ENCODE peak calls at places on chromosomes 3 and 15, in six cellular contexts. V, F, T, Q, S and P are unnamed samples.

GRCh38 chr3:141243295-141243707 is 11.7 kb downstream of the PXYLP1 start:
- DNase-seq in V (no peak), T (no peak), Q (no peak), S (peak; percentile 58), F (no peak), P (no peak)

GRCh38 chr3:178345944-178346343 is 190.3 kb upstream of the KCNMB2 start:
- DNase-seq in Q (no peak), S (no peak), T (no peak), F (no peak), V (no peak), P (no peak)

GRCh38 chr3:182364723-182365650 is 428.3 kb upstream of the ATP11B start:
- DNase-seq in F (no peak), S (peak; percentile 62), V (peak; percentile 94), Q (no peak), T (peak; percentile 46), P (peak; percentile 20)

GRCh38 chr3:29427266-29428103 is 146.6 kb downstream of the RBMS3 start:
- DNase-seq in Q (no peak), T (peak; percentile 53), S (no peak), F (no peak), V (no peak), P (no peak)

GRCh38 chr15:32867313-32867626 is 149.5 kb downstream of the GREM1 start:
- DNase-seq in V (peak; percentile 68), Q (no peak), F (no peak), S (no peak), T (no peak), P (no peak)

GRCh38 chr3:23302276-23302675 is 99.1 kb downstream of the UBE2E2 start:
- DNase-seq in F (no peak), Q (no peak), T (no peak), V (no peak), S (no peak), P (no peak)

GRCh38 chr3:143634991-143635390 is 213.3 kb downstream of the SLC9A9 start:
- DNase-seq in S (no peak), F (no peak), Q (no peak), T (no peak), V (no peak), P (no peak)

GRCh38 chr3:62863648-62864047 is 11.6 kb downstream of the CADPS start:
- DNase-seq in T (no peak), Q (no peak), V (no peak), F (no peak), S (no peak), P (no peak)

GRCh38 chr3:110738531-110738930 is 333.1 kb upstream of the NECTIN3 start:
- DNase-seq in Q (no peak), V (no peak), S (no peak), F (no peak), T (no peak), P (no peak)

GRCh38 chr15:39118510-39118909 is 462.4 kb upstream of the THBS1 start:
- DNase-seq in V (no peak), F (no peak), S (no peak), Q (no peak), T (no peak), P (no peak)

GRCh38 chr3:13066236-13066635 is 7.0 kb downstream of the IQSEC1 start:
- DNase-seq in Q (no peak), S (no peak), F (no peak), V (no peak), T (no peak), P (no peak)

GRCh38 chr3:123884258-123884831 is at the start of gene MYLK:
- DNase-seq in V (peak; percentile 61), F (peak; percentile 65), S (peak; percentile 77), T (peak; percentile 92), Q (no peak), P (no peak)

GRCh38 chr15:25596644-25597562 is 158.1 kb upstream of the UBE3A start:
- DNase-seq in S (no peak), F (no peak), V (no peak), Q (no peak), T (peak; percentile 11), P (no peak)

GRCh38 chr15:60740787-60741354 is 261.9 kb upstream of the ICE2 start:
- DNase-seq in Q (no peak), T (no peak), F (peak; percentile 34), V (no peak), S (no peak), P (no peak)

GRCh38 chr15:89322822-89323221 is 11.8 kb downstream of the POLG start:
- DNase-seq in S (no peak), V (no peak), T (no peak), F (no peak), Q (no peak), P (no peak)

GRCh38 chr15:37134699-37135131 is 34.4 kb upstream of the MEIS2 start:
- DNase-seq in Q (no peak), S (peak; percentile 78), F (peak; percentile 34), V (peak; percentile 54), T (no peak), P (no peak)

GRCh38 chr3:64166584-64167155 is 58.6 kb downstream of the PRICKLE2 start:
- DNase-seq in F (peak; percentile 26), S (no peak), T (peak; percentile 54), Q (no peak), V (peak; percentile 10), P (no peak)

GRCh38 chr3:187875868-187876267 is 130.6 kb upstream of the BCL6 start:
- DNase-seq in F (no peak), S (no peak), Q (no peak), T (no peak), V (no peak), P (no peak)

GRCh38 chr15:55708720-55709119 is 34.2 kb downstream of the PRTG start:
- DNase-seq in S (no peak), T (no peak), Q (no peak), V (no peak), F (peak; percentile 59), P (no peak)

GRCh38 chr3:62332771-62333381 is 40.5 kb downstream of the FEZF2 start:
- DNase-seq in F (no peak), T (peak; percentile 9), Q (no peak), S (no peak), V (peak; percentile 2), P (no peak)

GRCh38 chr3:69761896-69762789 is 22.9 kb downstream of the MITF start:
- DNase-seq in S (no peak), T (no peak), F (no peak), Q (no peak), V (no peak), P (peak; percentile 66)

GRCh38 chr3:108412351-108412750 is 98.0 kb downstream of the MYH15 start:
- DNase-seq in F (no peak), V (no peak), S (no peak), Q (no peak), T (no peak), P (no peak)

GRCh38 chr3:58520403-58520784 is 16.6 kb downstream of the ACOX2 start:
- DNase-seq in F (no peak), T (no peak), Q (no peak), V (no peak), S (peak; percentile 30), P (no peak)

GRCh38 chr15:67997996-67998395 is 56.1 kb upstream of the PIAS1 start:
- DNase-seq in T (no peak), F (no peak), Q (no peak), V (no peak), S (no peak), P (no peak)

GRCh38 chr15:65133550-65134200 is at the start of gene PDCD7:
- DNase-seq in F (peak; percentile 90), T (peak; percentile 94), S (peak; percentile 88), V (peak; percentile 88), Q (peak; percentile 77), P (peak; percentile 69)

GRCh38 chr15:65130941-65131340 is 2.7 kb downstream of the PDCD7 start:
- DNase-seq in Q (no peak), V (no peak), S (no peak), T (no peak), F (no peak), P (no peak)

GRCh38 chr15:65132841-65133549 is 613 bp downstream of the PDCD7 start:
- DNase-seq in T (peak; percentile 80), V (no peak), Q (no peak), S (peak; percentile 68), F (peak; percentile 12), P (no peak)
- H3K4me3 ChIP-seq in T (peak overlapping the region; percentile 73), V (peak overlapping the region; percentile 80), Q (peak overlapping the region; percentile 89), S (peak overlapping the region; percentile 88), F (peak overlapping the region; percentile 97), P (peak overlapping the region; percentile 67)

DNA sequence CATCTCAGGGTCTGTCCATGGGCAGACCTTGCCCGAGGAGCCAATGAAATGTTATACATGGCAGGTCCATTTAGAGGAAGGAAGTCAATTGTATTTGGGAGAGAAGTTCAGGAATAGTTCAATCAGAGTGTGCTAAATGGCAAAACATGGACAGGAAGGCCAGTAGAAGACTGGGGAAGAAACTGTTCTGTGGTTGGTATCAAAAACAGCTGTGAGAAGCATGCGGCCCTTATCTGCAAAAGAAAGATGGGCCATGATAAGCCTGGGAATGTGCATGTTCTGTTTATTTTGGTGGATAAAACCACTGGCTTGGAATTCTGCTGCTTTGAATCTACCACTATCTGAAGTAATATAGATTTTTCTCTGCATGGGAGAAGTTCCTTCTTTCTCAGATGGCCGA is 100.4 kb downstream of the MCTP2 start:
- DNase-seq in S (no peak), Q (no peak), V (no peak), T (no peak), F (no peak), P (no peak)
- TF ChIP-seq REST in S (no peak), Q (no peak), V (no peak), T (no peak), F (no peak), P (no peak)

DNA sequence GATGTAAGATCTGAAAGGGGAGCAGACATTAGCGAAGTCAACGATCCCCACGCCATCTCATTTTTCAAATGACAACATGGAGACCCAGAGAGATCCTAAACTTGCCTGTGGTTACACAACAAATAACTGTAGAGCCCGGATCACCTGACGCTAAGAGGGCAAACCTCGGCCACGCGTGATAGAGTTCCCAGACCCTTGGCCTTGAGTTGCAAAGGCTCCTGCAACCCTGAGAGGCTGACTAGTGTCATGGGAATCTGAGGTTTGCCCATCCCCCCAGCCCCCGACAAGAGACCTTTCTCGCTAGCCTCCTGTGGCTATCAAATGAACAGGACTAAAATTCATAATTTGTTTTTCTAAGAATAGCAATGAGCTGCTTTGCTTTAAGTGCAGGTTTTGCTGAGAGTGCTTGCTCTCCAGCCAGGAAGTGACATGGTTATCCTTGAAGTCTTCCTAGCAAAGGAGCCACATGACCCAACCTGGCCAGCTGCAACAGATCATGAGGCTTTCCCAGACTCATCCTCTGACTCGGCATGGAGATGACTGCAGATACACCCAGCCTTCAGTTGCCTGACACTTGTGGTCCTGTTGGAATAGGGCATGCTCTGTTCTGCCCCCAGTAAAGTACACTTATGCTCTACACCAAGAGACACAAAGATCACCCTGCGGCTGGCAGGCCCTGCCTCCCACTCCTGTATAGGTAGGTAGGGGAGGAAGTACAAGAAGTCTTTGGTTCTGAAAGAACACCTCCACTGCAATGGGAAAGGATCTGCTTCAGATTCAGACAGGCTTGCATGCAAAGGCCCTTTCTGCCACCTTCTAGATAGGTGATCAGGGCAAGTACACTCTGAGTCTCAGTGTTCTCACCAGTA is 36.0 kb downstream of the MCF2L2 start:
- DNase-seq in F (no peak), T (no peak), V (no peak), S (no peak), Q (no peak), P (no peak)
- TF ChIP-seq SIN3A in F (no peak), T (no peak), V (no peak), S (no peak), Q (no peak), P (no peak)

DNA sequence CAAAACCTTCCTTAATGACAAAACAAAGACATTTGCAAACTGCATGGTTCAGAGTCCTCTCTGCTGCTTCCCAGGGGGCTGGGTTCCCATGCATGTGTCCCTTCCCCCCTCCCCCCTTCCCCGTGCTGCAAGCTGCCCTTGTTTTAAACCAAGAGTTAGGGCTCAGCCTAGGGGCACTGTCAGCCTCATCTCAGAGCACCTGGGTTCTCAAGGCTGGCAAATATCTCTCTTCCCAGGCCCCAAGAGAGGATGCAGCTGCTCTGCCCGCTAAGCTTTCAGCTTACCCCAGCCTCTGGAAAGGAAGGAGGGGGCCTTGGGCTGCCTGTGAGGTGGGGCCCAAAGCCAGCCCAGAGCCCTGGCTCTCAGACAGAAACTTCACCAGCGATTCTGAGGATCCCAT is 67.5 kb upstream of the WNT5A start:
- DNase-seq in T (no peak), F (no peak), S (no peak), Q (no peak), V (no peak), P (no peak)
- H3K4me3 ChIP-seq in T (no peak overlapping the region), F (no peak overlapping the region), S (no peak overlapping the region), Q (no peak overlapping the region), V (no peak overlapping the region), P (no peak overlapping the region)